ENCODE peak calls at places on chromosomes 7 and 10, in ten cellular contexts. U is WERI-Rb-1, J is upper lobe of right lung, I is NCI-H2081 treated with DMSO at 0.1 percent for 48 hours, Z is pancreas, Y is PC-9, V is GM04503, H is neural crest cell, B is A172, A is caudate nucleus. N is an unnamed sample.

GRCh38 chr10:118870467-118871243 is 115.9 kb upstream of the CACUL1 start:
- DNase-seq in B (peak; percentile 87), A (no peak), J (no peak), I (no peak), U (peak; percentile 24), V (no peak), H (no peak), Z (no peak), Y (peak; percentile 82), N (no peak)

GRCh38 chr7:1027285-1028043 is 16.9 kb upstream of the GPR146 start:
- DNase-seq in I (no peak), A (peak; percentile 49), U (peak; percentile 44), Y (no peak), H (peak; percentile 35), V (no peak), Z (peak; percentile 43), J (peak; percentile 80), B (no peak), N (peak; percentile 40)

GRCh38 chr7:101466871-101467270 is 104.2 kb downstream of the COL26A1 start:
- DNase-seq in J (no peak), B (no peak), H (no peak), Z (peak; percentile 51), I (no peak), Y (no peak), A (no peak), U (no peak), V (no peak), N (no peak)

GRCh38 chr7:33471636-33472242 is 342.4 kb downstream of the BBS9 start:
- DNase-seq in Z (no peak), Y (peak; percentile 32), H (no peak), I (no peak), A (no peak), J (no peak), B (no peak), U (no peak), V (no peak), N (no peak)

GRCh38 chr10:71323407-71323806 is 4.3 kb downstream of the SLC29A3 start:
- DNase-seq in J (no peak), V (no peak), Y (no peak), A (no peak), U (peak; percentile 42), B (peak; percentile 57), Z (no peak), I (no peak), H (no peak), N (no peak)

GRCh38 chr7:107506683-107507339 is 37.0 kb downstream of the GPR22 start:
- DNase-seq in Y (peak; percentile 97), I (no peak), V (no peak), H (no peak), B (peak; percentile 25), Z (peak; percentile 80), U (no peak), A (no peak), J (peak; percentile 87), N (peak; percentile 91)

GRCh38 chr10:44908936-44909335 is 2.2 kb upstream of the TMEM72 start:
- DNase-seq in J (no peak), U (peak; percentile 46), V (no peak), Y (no peak), B (no peak), Z (no peak), I (no peak), A (no peak), H (no peak), N (peak; percentile 52)

GRCh38 chr10:113897693-113898618 is 43.5 kb downstream of the NHLRC2 start:
- DNase-seq in V (no peak), A (no peak), Y (no peak), I (no peak), H (no peak), U (no peak), J (no peak), Z (no peak), B (peak; percentile 8), N (no peak)

GRCh38 chr10:110717830-110718595 is 73.9 kb downstream of the RBM20 start:
- DNase-seq in Z (no peak), B (no peak), I (no peak), V (no peak), H (no peak), U (no peak), J (peak; percentile 71), A (no peak), Y (no peak), N (no peak)

GRCh38 chr7:7996568-7996967 is 28.0 kb downstream of the GLCCI1 start:
- DNase-seq in H (no peak), Y (peak; percentile 97), A (no peak), J (no peak), U (no peak), V (peak; percentile 16), B (no peak), I (no peak), Z (no peak), N (no peak)

GRCh38 chr10:117284726-117285494 is 44.0 kb downstream of the SLC18A2 start:
- DNase-seq in A (no peak), Y (no peak), V (no peak), Z (no peak), U (no peak), J (no peak), I (no peak), H (no peak), B (no peak), N (no peak)